ENCODE peak calls at places on chromosome 12, in five cellular contexts. I is effector memory CD8-positive, alpha-beta T cell; X is CD4-positive, CD25-positive, alpha-beta regulatory T cell; F is neural crest cell; W is cardiac fibroblast. G is an unnamed sample.

GRCh38 chr12:58346032-58346632 is 404.8 kb downstream of the ATP23 start:
- DNase-seq in W (peak; percentile 68), F (no peak), I (no peak), X (peak; percentile 26), G (no peak)

GRCh38 chr12:95413576-95413975 is 60.4 kb upstream of the METAP2 start:
- DNase-seq in W (no peak), I (no peak), F (no peak), X (no peak), G (no peak)

GRCh38 chr12:49511410-49511809 is 27.4 kb upstream of the KCNH3 start:
- DNase-seq in X (no peak), I (no peak), W (no peak), F (no peak), G (no peak)

GRCh38 chr12:55746147-55746912 is 3.4 kb downstream of the GDF11 start:
- DNase-seq in W (no peak), X (no peak), F (no peak), I (no peak), G (no peak)

GRCh38 chr12:79344855-79345840 is 345.6 kb downstream of the PAWR start:
- DNase-seq in W (peak; percentile 29), I (no peak), F (peak; percentile 18), X (no peak), G (no peak)

GRCh38 chr12:122336015-122336946 is 70.0 kb upstream of the VPS33A start:
- DNase-seq in F (peak; percentile 22), W (peak; percentile 61), X (peak; percentile 52), I (peak; percentile 19), G (no peak)

GRCh38 chr12:85527192-85527591 is 247.2 kb downstream of the ALX1 start:
- DNase-seq in I (no peak), F (no peak), X (no peak), W (no peak), G (no peak)

GRCh38 chr12:96103067-96103650 is 67.8 kb upstream of the LTA4H start:
- DNase-seq in I (no peak), F (no peak), W (peak; percentile 65), X (no peak), G (no peak)

GRCh38 chr12:131963381-131963780 is 13.6 kb downstream of the EP400 start:
- DNase-seq in I (no peak), F (no peak), W (no peak), X (peak; percentile 42), G (no peak)

GRCh38 chr12:69879007-69879960 is 54.3 kb downstream of the MYRFL start:
- DNase-seq in F (peak; percentile 70), I (peak; percentile 47), W (peak; percentile 84), X (peak; percentile 55), G (peak; percentile 75)

GRCh38 chr12:110791589-110791988 is 48.9 kb upstream of the PPP1CC start:
- DNase-seq in I (no peak), F (no peak), X (no peak), W (no peak), G (no peak)

GRCh38 chr12:125533434-125534029 is 468.3 kb downstream of the AACS start:
- DNase-seq in I (no peak), X (no peak), W (no peak), F (peak; percentile 81), G (peak; percentile 46)

GRCh38 chr12:116015525-116015924 is 262.0 kb downstream of the MED13L start:
- DNase-seq in W (peak; percentile 77), X (peak; percentile 13), F (no peak), I (no peak), G (no peak)

GRCh38 chr12:29582156-29582555 is 84.7 kb upstream of the OVCH1 start:
- DNase-seq in F (no peak), I (no peak), W (no peak), X (no peak), G (no peak)

GRCh38 chr12:17369556-17369955 is 720.4 kb downstream of the RERGL start:
- DNase-seq in I (no peak), W (no peak), X (no peak), F (no peak), G (no peak)

GRCh38 chr12:121059031-121059898 is 20.2 kb upstream of the OASL start:
- DNase-seq in I (no peak), W (no peak), F (no peak), X (no peak), G (no peak)

GRCh38 chr12:52032431-52032796 is 18.8 kb upstream of the NR4A1 start:
- DNase-seq in F (no peak), W (peak; percentile 91), X (no peak), I (no peak), G (peak; percentile 78)

GRCh38 chr12:31220633-31221565 is 105.1 kb downstream of the SINHCAF start:
- DNase-seq in I (no peak), X (no peak), F (no peak), W (peak; percentile 55), G (no peak)

GRCh38 chr12:132153501-132154340 is 9.5 kb downstream of the NOC4L start:
- DNase-seq in F (peak; percentile 61), I (peak; percentile 58), X (peak; percentile 75), W (peak; percentile 82), G (peak; percentile 68)

GRCh38 chr12:11902525-11902875 is 168.2 kb upstream of the BCL2L14 start:
- DNase-seq in I (no peak), X (no peak), W (no peak), F (no peak), G (no peak)

GRCh38 chr12:74514098-74514872 is 23.4 kb upstream of the ATXN7L3B start:
- DNase-seq in X (no peak), F (no peak), I (no peak), W (no peak), G (no peak)

GRCh38 chr12:130948751-130949150 is 5.0 kb upstream of the ADGRD1 start:
- DNase-seq in F (no peak), X (no peak), W (no peak), I (no peak), G (no peak)

GRCh38 chr12:3730111-3730510 is 22.8 kb downstream of the CRACR2A start:
- DNase-seq in X (no peak), I (no peak), W (no peak), F (no peak), G (no peak)

GRCh38 chr12:46209914-46210834 is 58.7 kb downstream of the SLC38A1 start:
- DNase-seq in W (peak; percentile 72), X (peak; percentile 67), I (peak; percentile 27), F (no peak), G (peak; percentile 63)

GRCh38 chr12:22160396-22161003 is 114.5 kb downstream of the CMAS start:
- DNase-seq in X (peak; percentile 32), I (no peak), W (no peak), F (no peak), G (no peak)

GRCh38 chr12:105561981-105562726 is 231.7 kb downstream of the C12orf75 start:
- DNase-seq in F (no peak), I (no peak), W (peak; percentile 81), X (no peak), G (peak; percentile 33)

GRCh38 chr12:71546322-71546861 is 106.8 kb downstream of the LGR5 start:
- DNase-seq in W (no peak), X (no peak), F (no peak), I (no peak), G (no peak)

GRCh38 chr12:120538281-120539156 is 4.4 kb downstream of the RNF10 start:
- DNase-seq in I (no peak), W (peak; percentile 70), F (no peak), X (no peak), G (peak; percentile 66)

GRCh38 chr12:117207675-117208074 is 17.4 kb upstream of the FBXO21 start:
- DNase-seq in X (no peak), W (no peak), I (no peak), F (no peak), G (no peak)

GRCh38 chr12:125025836-125026235 is 32.4 kb downstream of the BRI3BP start:
- DNase-seq in I (no peak), W (no peak), X (no peak), F (no peak), G (no peak)

GRCh38 chr12:94187351-94187750 is 39.0 kb downstream of the PLXNC1 start:
- DNase-seq in X (no peak), W (no peak), I (no peak), F (no peak), G (no peak)

GRCh38 chr12:132771126-132771838 is 9.7 kb upstream of the ANKLE2 start:
- DNase-seq in I (no peak), F (no peak), X (peak; percentile 51), W (no peak), G (no peak)

GRCh38 chr12:52446346-52447045 is 5.5 kb downstream of the KRT6B start:
- DNase-seq in I (no peak), X (no peak), W (no peak), F (no peak), G (no peak)

GRCh38 chr12:52582971-52583456 is 9.4 kb upstream of the KRT74 start:
- DNase-seq in X (peak; percentile 61), F (peak; percentile 64), I (peak; percentile 51), W (peak; percentile 70), G (peak; percentile 58)

GRCh38 chr12:89636054-89636775 is 72.4 kb downstream of the ATP2B1 start:
- DNase-seq in X (no peak), I (no peak), W (no peak), F (no peak), G (no peak)

GRCh38 chr12:113825705-113826104 is 140.4 kb downstream of the RBM19 start:
- DNase-seq in I (no peak), F (no peak), X (no peak), W (no peak), G (no peak)

GRCh38 chr12:4153343-4153892 is 120.1 kb upstream of the CCND2 start:
- DNase-seq in F (no peak), W (no peak), I (no peak), X (no peak), G (no peak)

G was measured in stomach.